ENCODE peak calls at places on chromosomes 6 and 20, in four cellular contexts. W, B, K and E are unnamed samples.

GRCh38 chr6:5457983-5458683 is 196.8 kb downstream of the FARS2 start:
- DNase-seq in B (no peak), W (no peak), K (peak), E (no peak)

GRCh38 chr6:56484669-56485068 is 158.0 kb downstream of the DST start:
- DNase-seq in K (no peak), W (peak), B (no peak), E (no peak)

GRCh38 chr6:74431873-74432272 is 735.9 kb downstream of the CD109 start:
- DNase-seq in K (no peak), W (no peak), B (no peak), E (no peak)

GRCh38 chr6:63787021-63787420 is 151.4 kb downstream of the PHF3 start:
- DNase-seq in W (peak), B (no peak), K (no peak), E (no peak)

GRCh38 chr6:148501178-148501590 is 158.5 kb downstream of the SASH1 start:
- DNase-seq in B (no peak), K (no peak), W (peak), E (no peak)

GRCh38 chr6:166707045-166707444 is 80.0 kb upstream of the RPS6KA2 start:
- DNase-seq in K (peak), B (no peak), W (peak), E (peak)

GRCh38 chr6:151096255-151096612 is 143.5 kb upstream of the AKAP12 start:
- DNase-seq in K (no peak), W (peak), B (no peak), E (no peak)

GRCh38 chr20:19079536-19080299 is 132.7 kb upstream of the SLC24A3 start:
- DNase-seq in W (peak), B (no peak), K (no peak), E (no peak)

GRCh38 chr20:10316582-10316981 is 98.0 kb downstream of the SNAP25 start:
- DNase-seq in B (no peak), K (no peak), W (no peak), E (peak)

GRCh38 chr20:16007978-16008377 is 565.3 kb downstream of the KIF16B start:
- DNase-seq in K (no peak), B (no peak), W (no peak), E (no peak)

GRCh38 chr20:50050660-50051308 is 62.2 kb downstream of the UBE2V1 start:
- DNase-seq in W (no peak), K (no peak), B (no peak), E (no peak)

GRCh38 chr6:52328721-52329120 is 33.2 kb upstream of the PAQR8 start:
- DNase-seq in W (no peak), B (no peak), K (peak), E (no peak)

GRCh38 chr20:59819496-59820203 is 113.8 kb downstream of the SYCP2 start:
- DNase-seq in K (no peak), W (no peak), B (no peak), E (no peak)

GRCh38 chr6:52143551-52143950 is 42.6 kb upstream of the IL17A start:
- DNase-seq in B (no peak), W (no peak), K (no peak), E (no peak)

GRCh38 chr6:235763-236360 is 56.4 kb upstream of the DUSP22 start:
- DNase-seq in K (no peak), W (peak), B (no peak), E (no peak)

GRCh38 chr6:151630387-151630786 is 136.6 kb downstream of the CCDC170 start:
- DNase-seq in K (no peak), B (no peak), W (no peak), E (no peak)

GRCh38 chr6:141483561-141484061 is 649.1 kb upstream of the GJE1 start:
- DNase-seq in K (peak), B (peak), W (peak), E (no peak)

GRCh38 chr6:13195826-13196225 is 132.5 kb downstream of the TBC1D7 start:
- DNase-seq in W (no peak), B (no peak), K (no peak), E (no peak)

GRCh38 chr6:106620931-106621672 is 8.2 kb downstream of the RTN4IP1 start:
- DNase-seq in B (no peak), W (peak), K (no peak), E (no peak)

GRCh38 chr6:118876814-118877213 is 17.1 kb upstream of the ASF1A start:
- DNase-seq in K (no peak), B (no peak), W (peak), E (no peak)

GRCh38 chr20:56380375-56380774 is 11.6 kb downstream of the AURKA start:
- DNase-seq in W (peak), B (no peak), K (no peak), E (no peak)

GRCh38 chr6:33197431-33198048 is 2.9 kb downstream of the RXRB start:
- DNase-seq in W (peak), B (no peak), K (no peak), E (peak)

GRCh38 chr6:15313367-15313766 is 67.5 kb downstream of the JARID2 start:
- DNase-seq in B (no peak), W (no peak), K (no peak), E (peak)

GRCh38 chr6:10759312-10759839 is 11.8 kb downstream of the TMEM14B start:
- DNase-seq in K (peak), W (peak), B (no peak), E (no peak)

GRCh38 chr6:24757610-24758009 is 17.1 kb upstream of the GMNN start:
- DNase-seq in K (no peak), W (no peak), B (no peak), E (no peak)

GRCh38 chr6:6319947-6320811 is at the start of gene F13A1:
- DNase-seq in K (no peak), B (no peak), W (no peak), E (no peak)

GRCh38 chr6:23106951-23107350 is 537.6 kb downstream of the HDGFL1 start:
- DNase-seq in K (no peak), W (peak), B (no peak), E (peak)

GRCh38 chr6:24721461-24722215 is 2.7 kb upstream of the C6orf62 start:
- DNase-seq in B (peak), W (no peak), K (no peak), E (no peak)

GRCh38 chr6:157531986-157532365 is 151.0 kb downstream of the ZDHHC14 start:
- DNase-seq in B (no peak), W (no peak), K (no peak), E (no peak)

GRCh38 chr20:63533871-63534393 is 3.2 kb downstream of the PTK6 start:
- DNase-seq in W (no peak), K (no peak), B (no peak), E (no peak)

GRCh38 chr6:145772846-145773245 is 37.5 kb upstream of the EPM2A start:
- DNase-seq in B (no peak), W (no peak), K (no peak), E (no peak)

GRCh38 chr6:54307412-54308036 is 717 bp upstream of the TINAG start:
- DNase-seq in K (no peak), W (no peak), B (no peak), E (no peak)

GRCh38 chr6:41676406-41676805 is 38.1 kb downstream of the MDFI start:
- DNase-seq in B (no peak), K (no peak), W (no peak), E (no peak)

GRCh38 chr6:36599791-36600209 is 5.6 kb downstream of the SRSF3 start:
- DNase-seq in K (peak), B (no peak), W (peak), E (peak)

GRCh38 chr6:84553527-84553926 is 210.9 kb downstream of the TBX18 start:
- DNase-seq in B (no peak), W (no peak), K (no peak), E (no peak)

GRCh38 chr6:33123732-33124524 is 48.1 kb downstream of the HLA-DPB1 start:
- DNase-seq in K (peak), W (peak), B (peak), E (peak)

GRCh38 chr20:64152906-64153305 is 11.3 kb upstream of the MYT1 start:
- DNase-seq in K (peak), B (no peak), W (no peak), E (peak)

GRCh38 chr6:14671261-14671681 is 553.7 kb downstream of the CD83 start:
- DNase-seq in B (no peak), W (peak), K (no peak), E (no peak)